ENCODE peak calls at places on chromosomes 5 and 9, in five cellular contexts. H is mesenchymal stem cell, K is IMR-90, B is neuronal stem cell, W is mesendoderm. N is an unnamed sample.
A peak's percentile ranks its signal among the peaks of the same experiment; 100 is the strongest.

GRCh38 chr9:16689352-16689938 is 181.0 kb downstream of the BNC2 start:
- DNase-seq in H (peak; percentile 48), B (no peak), W (no peak), K (peak; percentile 39), N (no peak)

GRCh38 chr5:78893959-78894676 is 91.0 kb downstream of the ARSB start:
- DNase-seq in K (peak; percentile 34), H (no peak), W (no peak), B (no peak), N (no peak)

GRCh38 chr5:179919487-179920060 is 11.9 kb upstream of the TBC1D9B start:
- DNase-seq in B (no peak), W (no peak), K (no peak), H (no peak), N (no peak)

GRCh38 chr5:72355706-72356299 is 35.6 kb downstream of the PTCD2 start:
- DNase-seq in W (peak; percentile 74), B (peak; percentile 15), H (peak; percentile 59), K (peak; percentile 22), N (peak; percentile 45)

GRCh38 chr9:77210116-77210515 is 32.8 kb downstream of the VPS13A start:
- DNase-seq in K (peak; percentile 13), H (peak; percentile 24), W (peak; percentile 92), B (no peak), N (peak; percentile 80)

GRCh38 chr5:19855929-19856328 is 132.1 kb downstream of the CDH18 start:
- DNase-seq in H (peak; percentile 11), W (no peak), K (peak; percentile 73), B (no peak), N (no peak)

GRCh38 chr5:134188092-134188491 is 11.3 kb upstream of the SKP1 start:
- DNase-seq in W (no peak), B (no peak), H (no peak), K (no peak), N (no peak)

GRCh38 chr5:43959148-43959547 is 356.2 kb downstream of the NNT start:
- DNase-seq in K (no peak), H (no peak), W (no peak), B (no peak), N (no peak)

GRCh38 chr5:142179776-142180387 is 71.3 kb downstream of the NDFIP1 start:
- DNase-seq in K (no peak), B (no peak), H (no peak), W (no peak), N (no peak)

GRCh38 chr5:93305984-93306383 is 275.0 kb downstream of the NR2F1-AS1 start:
- DNase-seq in H (no peak), B (no peak), K (no peak), W (peak; percentile 30), N (peak; percentile 55)

GRCh38 chr5:23208959-23209431 is 298.4 kb upstream of the PRDM9 start:
- DNase-seq in K (peak; percentile 23), B (peak; percentile 48), W (peak; percentile 89), H (peak; percentile 71), N (peak; percentile 59)

GRCh38 chr5:13244151-13244550 is 700.3 kb downstream of the DNAH5 start:
- DNase-seq in B (no peak), W (no peak), H (no peak), K (no peak), N (no peak)

GRCh38 chr5:116696356-116696755 is 121.7 kb upstream of the SEMA6A start:
- DNase-seq in K (no peak), B (peak; percentile 26), H (peak; percentile 30), W (peak; percentile 50), N (no peak)

DNA sequence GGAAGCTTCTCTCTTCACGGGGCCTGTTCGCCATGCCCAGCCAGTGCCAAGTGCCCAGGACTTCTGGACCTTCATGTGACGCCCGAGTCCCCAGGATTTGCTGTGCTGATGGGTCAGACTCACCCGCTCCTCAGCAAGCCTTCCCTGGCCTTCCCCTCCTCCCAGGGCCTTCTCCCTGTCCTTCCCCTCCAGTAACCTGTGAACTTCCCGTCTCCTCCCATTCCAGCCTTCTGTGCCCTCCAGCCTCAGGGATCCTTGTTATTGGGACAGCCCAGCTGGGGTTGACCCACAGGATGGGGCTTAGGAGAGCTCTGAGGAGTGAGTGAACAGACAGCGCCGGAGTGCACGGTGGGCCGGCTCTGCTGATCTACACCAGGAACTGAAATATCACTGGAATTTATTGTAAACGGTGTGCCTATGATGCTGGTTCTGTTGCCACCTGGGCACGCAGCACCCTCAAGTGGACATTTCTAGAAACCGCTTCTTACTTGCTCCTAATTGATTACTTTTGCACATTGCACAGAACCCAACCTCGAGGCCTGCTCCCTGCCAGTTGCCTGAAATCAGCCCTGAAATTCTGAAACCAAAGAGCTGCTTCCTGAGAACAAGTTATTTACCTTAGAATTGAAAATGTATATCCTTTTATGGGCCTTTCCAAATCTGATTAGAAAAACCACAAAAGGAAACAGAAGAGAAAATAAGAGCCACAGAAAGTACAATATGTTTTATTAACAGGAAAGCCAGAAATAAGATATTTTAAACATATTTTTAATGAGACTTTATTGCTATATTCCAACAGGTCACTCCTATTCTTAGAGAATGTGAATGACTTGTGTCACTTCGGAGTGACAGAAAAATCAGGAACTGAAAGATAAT is 1.6 kb downstream of the SPAAR start:
- DNase-seq in K (peak; percentile 52), B (no peak), W (peak; percentile 57), H (peak; percentile 68), N (no peak)
- H2BK15ac ChIP-seq in K (peak overlapping the region; percentile 83), B (peak overlapping the region; percentile 95), W (no peak overlapping the region), H (peak overlapping the region; percentile 55), N (no peak overlapping the region)

GRCh38 chr9:127557466-127557869 is 54.6 kb upstream of the STXBP1 start:
- DNase-seq in K (no peak), B (no peak), W (peak; percentile 54), H (peak; percentile 71), N (no peak)
- H3K4me1 ChIP-seq in K (peaks cover 70% of the 10 kb centered on the region), B (peaks cover 36% of the 10 kb centered on the region), W (peaks cover 18% of the 10 kb centered on the region), H (peaks cover 77% of the 10 kb centered on the region), N (peaks cover 3% of the 10 kb centered on the region)

DNA sequence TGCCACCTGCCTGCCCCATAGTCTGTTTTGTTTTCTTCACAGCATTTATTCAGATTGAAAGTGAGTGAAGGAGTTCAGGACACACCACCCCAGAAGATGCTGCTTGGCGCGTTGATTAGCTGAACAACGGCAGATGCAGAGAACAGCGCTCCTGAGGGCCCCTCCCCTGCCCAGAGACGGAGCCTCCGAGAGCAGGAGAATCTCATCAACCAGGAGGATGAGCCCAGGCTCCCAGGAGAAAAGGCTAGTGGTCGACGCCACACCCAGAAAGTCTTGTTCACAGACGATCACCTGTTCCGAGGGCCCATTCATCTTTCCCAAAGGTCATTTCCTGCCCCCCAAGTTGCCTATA is 180.4 kb upstream of the PPP1R26 start:
- DNase-seq in K (no peak), H (no peak), B (no peak), W (no peak), N (no peak)
- H2BK15ac ChIP-seq in K (no peak overlapping the region), H (no peak overlapping the region), B (no peak overlapping the region), W (no peak overlapping the region), N (no peak overlapping the region)

DNA sequence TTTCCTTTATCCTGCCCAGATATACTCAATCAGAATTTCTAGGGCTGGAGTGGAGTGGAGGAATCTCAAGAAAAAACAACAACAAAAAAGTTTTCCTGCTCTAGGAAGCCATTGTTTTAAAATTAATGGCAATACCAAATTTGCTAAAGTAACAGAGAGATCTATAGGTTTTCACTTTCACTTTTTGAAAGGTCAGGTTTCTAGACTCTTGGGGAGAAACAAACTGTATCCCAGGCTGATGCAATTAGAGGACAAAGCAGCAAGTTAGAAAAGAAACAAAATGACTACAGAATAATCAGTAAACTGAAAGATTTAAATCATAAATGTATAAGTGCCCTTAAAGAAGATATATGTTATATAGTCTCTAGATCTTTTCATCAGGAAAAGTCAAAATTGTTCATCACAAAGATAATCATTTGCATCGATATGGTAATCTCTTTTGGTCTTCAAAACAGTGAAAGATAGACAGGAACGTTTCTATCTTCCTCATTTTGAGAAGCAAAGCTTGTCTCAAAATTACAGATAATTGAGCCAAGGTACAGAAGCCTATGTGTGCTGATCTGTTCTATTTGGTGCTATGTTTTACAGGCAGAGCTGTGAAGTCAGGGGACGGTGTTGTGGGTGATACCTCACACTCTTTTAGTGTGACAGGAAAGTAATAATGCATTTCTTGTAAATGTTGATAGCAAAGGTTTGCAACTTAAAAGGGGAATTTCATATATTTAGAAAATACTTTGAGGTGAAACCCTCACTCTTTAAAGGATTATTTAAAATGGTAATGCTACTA is 1746.6 kb upstream of the C9orf72 start:
- DNase-seq in K (no peak), H (peak; percentile 30), B (no peak), W (no peak), N (no peak)
- H3K4me1 ChIP-seq in K (no peaks in the 10 kb centered on the region), H (no peaks in the 10 kb centered on the region), B (no peaks in the 10 kb centered on the region), W (no peaks in the 10 kb centered on the region), N (no peaks in the 10 kb centered on the region)

GRCh38 chr5:55626805-55627204 is 85.3 kb downstream of the SLC38A9 start:
- DNase-seq in H (no peak), W (no peak), K (peak; percentile 30), B (no peak), N (no peak)

GRCh38 chr5:55625913-55626312 is 86.2 kb downstream of the SLC38A9 start:
- DNase-seq in B (no peak), W (no peak), K (no peak), H (no peak), N (no peak)

GRCh38 chr5:55624841-55625602 is 87.1 kb downstream of the SLC38A9 start:
- DNase-seq in K (no peak), H (no peak), B (no peak), W (peak; percentile 51), N (peak; percentile 61)

GRCh38 chr5:55623789-55624188 is 88.3 kb downstream of the SLC38A9 start:
- DNase-seq in K (no peak), B (no peak), W (no peak), H (no peak), N (no peak)

DNA sequence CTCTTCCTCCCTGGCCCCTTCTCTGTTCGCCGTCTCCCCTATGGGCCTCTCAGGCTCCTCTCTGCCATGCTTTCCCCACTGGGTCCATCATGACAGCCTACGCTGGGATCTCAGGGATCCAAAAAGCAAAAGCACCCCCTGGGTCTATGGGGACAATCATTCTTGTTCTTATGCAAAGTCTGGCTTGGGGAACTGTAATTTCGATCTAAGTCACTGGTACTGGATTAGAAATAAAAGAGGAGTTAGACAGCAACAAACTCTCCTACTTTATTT is 86.6 kb downstream of the SLC38A9 start:
- DNase-seq in B (no peak), K (no peak), W (no peak), H (no peak), N (peak; percentile 48)
- H2BK15ac ChIP-seq in B (no peak overlapping the region), K (no peak overlapping the region), W (no peak overlapping the region), H (no peak overlapping the region), N (no peak overlapping the region)

GRCh38 chr5:151319334-151319733 is 15.8 kb upstream of the SLC36A3 start:
- DNase-seq in H (peak; percentile 17), K (peak; percentile 2), W (peak; percentile 59), B (no peak), N (peak; percentile 43)
- H3K4me1 ChIP-seq in H (peaks cover 1% of the 10 kb centered on the region), K (no peaks in the 10 kb centered on the region), W (no peaks in the 10 kb centered on the region), B (no peaks in the 10 kb centered on the region), N (no peaks in the 10 kb centered on the region)

DNA sequence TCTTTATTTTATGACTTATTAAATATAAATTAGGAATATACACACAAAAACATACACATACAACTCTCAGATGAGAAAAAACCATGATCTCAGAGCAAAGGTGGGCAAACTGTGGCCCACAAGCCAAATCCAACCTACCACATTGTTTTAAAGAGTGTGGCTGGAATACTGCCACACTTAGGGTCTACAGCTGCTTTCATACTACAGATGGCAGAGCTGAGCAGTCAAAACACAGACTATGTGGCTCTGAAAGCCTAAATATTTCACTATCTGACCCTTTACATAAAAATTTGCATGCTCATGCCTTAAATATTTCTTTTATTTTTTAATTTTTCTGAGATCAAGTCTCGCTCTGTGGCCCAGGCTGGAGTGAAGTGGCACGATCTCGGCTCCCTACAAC is 28.3 kb downstream of the LEAP2 start:
- DNase-seq in H (no peak), B (no peak), K (no peak), W (no peak), N (no peak)
- H2BK15ac ChIP-seq in H (no peak overlapping the region), B (no peak overlapping the region), K (no peak overlapping the region), W (no peak overlapping the region), N (no peak overlapping the region)